ENCODE peak calls at places on chromosomes 2 and 18, in nine cellular contexts. B is endodermal cell, M is HCT116, W is GM12865, C is RWPE1, S is body of pancreas, Q is A549, H is AG09319, I is sigmoid colon. G is an unnamed sample.

GRCh38 chr2:1564506-1564905 is 151.2 kb downstream of the TPO start:
- DNase-seq in W (no peak), S (no peak), M (no peak), Q (no peak), I (peak; percentile 42), C (no peak), H (no peak), B (no peak), G (no peak)

GRCh38 chr2:198141726-198142125 is 337.3 kb downstream of the PLCL1 start:
- DNase-seq in C (no peak), B (no peak), H (no peak), W (no peak), Q (no peak), S (no peak), M (no peak), I (no peak), G (no peak)

GRCh38 chr2:88831792-88832248 is 140.3 kb downstream of the RPIA start:
- DNase-seq in S (peak; percentile 47), M (peak; percentile 42), C (no peak), H (no peak), B (peak; percentile 69), I (no peak), W (peak; percentile 80), Q (peak; percentile 66), G (no peak)

GRCh38 chr2:161426788-161427412 is 10.8 kb downstream of the TBR1 start:
- DNase-seq in S (no peak), C (no peak), M (no peak), Q (no peak), H (no peak), B (peak; percentile 72), I (no peak), W (no peak), G (no peak)

GRCh38 chr18:58769321-58769720 is 95.4 kb upstream of the ZNF532 start:
- DNase-seq in B (peak; percentile 22), H (no peak), I (no peak), S (no peak), W (no peak), M (no peak), Q (no peak), C (no peak), G (no peak)

GRCh38 chr18:25278415-25278814 is 73.6 kb downstream of the ZNF521 start:
- DNase-seq in S (no peak), H (no peak), B (no peak), C (no peak), M (no peak), W (no peak), I (no peak), Q (no peak), G (no peak)

GRCh38 chr2:101431486-101431885 is 43.4 kb downstream of the RFX8 start:
- DNase-seq in Q (no peak), B (no peak), S (no peak), C (no peak), W (no peak), M (no peak), I (no peak), H (no peak), G (no peak)

GRCh38 chr2:120034616-120035015 is 21.7 kb downstream of the EPB41L5 start:
- DNase-seq in H (no peak), M (no peak), S (no peak), C (no peak), W (no peak), Q (no peak), I (no peak), B (no peak), G (no peak)

GRCh38 chr2:17257194-17257909 is 260.9 kb downstream of the RAD51AP2 start:
- DNase-seq in Q (no peak), H (no peak), M (no peak), B (no peak), S (no peak), I (no peak), W (no peak), C (peak; percentile 33), G (no peak)

GRCh38 chr2:54454922-54455583 is 1.1 kb upstream of the SPTBN1 start:
- DNase-seq in C (no peak), M (no peak), Q (no peak), I (peak; percentile 76), S (peak; percentile 24), B (no peak), H (no peak), W (no peak), G (no peak)

GRCh38 chr2:232483923-232484627 is 3.6 kb downstream of the ECEL1 start:
- DNase-seq in Q (no peak), C (no peak), S (peak; percentile 7), H (no peak), B (peak; percentile 28), I (peak; percentile 53), M (no peak), W (no peak), G (no peak)

GRCh38 chr18:48032876-48033769 is 102.7 kb upstream of the SMAD2 start:
- DNase-seq in W (no peak), M (no peak), B (peak; percentile 39), H (no peak), S (no peak), Q (no peak), I (peak; percentile 20), C (no peak), G (no peak)

GRCh38 chr2:9914384-9915065 is 37.0 kb upstream of the GRHL1 start:
- DNase-seq in C (peak; percentile 78), Q (peak; percentile 77), S (no peak), I (no peak), B (no peak), H (no peak), M (peak; percentile 76), W (peak; percentile 89), G (no peak)

GRCh38 chr2:174344716-174345472 is 10.1 kb downstream of the SP9 start:
- DNase-seq in B (peak; percentile 63), M (peak; percentile 46), I (no peak), W (no peak), C (no peak), H (no peak), S (no peak), Q (peak; percentile 55), G (no peak)
- TF ChIP-seq CTCF in B (peak; percentile 74), M (peak; percentile 29), I (no peak), W (peak; percentile 7), C (peak; percentile 51), H (peak; percentile 32), S (peak; percentile 23), Q (peak; percentile 54), G (no peak)

DNA sequence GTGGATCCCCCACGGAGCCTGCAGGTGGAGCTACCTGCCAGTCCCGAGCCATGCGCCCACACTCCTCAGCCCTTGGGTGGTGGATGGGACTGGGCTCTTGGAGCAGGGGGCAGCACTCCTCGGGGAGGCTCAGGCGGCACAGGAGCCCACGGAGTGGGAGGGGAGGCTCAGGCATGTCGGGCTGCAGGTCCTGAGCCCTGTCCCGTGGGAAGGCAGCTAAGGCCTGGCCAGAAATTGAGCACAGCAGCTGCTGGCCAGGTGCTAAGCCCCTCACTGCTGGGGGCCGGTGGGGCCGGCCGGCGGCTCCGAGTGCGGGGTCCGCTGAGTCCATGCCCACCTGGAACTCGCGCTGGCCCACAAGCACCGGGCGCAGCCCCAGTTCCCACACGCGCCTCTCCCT is 91.7 kb upstream of the ACVR1 start:
- DNase-seq in Q (no peak), B (no peak), C (no peak), S (no peak), W (no peak), M (no peak), I (no peak), H (no peak), G (no peak)
- TF ChIP-seq CTCF in Q (no peak), B (no peak), C (no peak), S (no peak), W (no peak), M (no peak), I (no peak), H (no peak), G (no peak)

GRCh38 chr2:84858123-84858522 is 22.8 kb downstream of the TRABD2A start:
- DNase-seq in I (no peak), Q (no peak), S (no peak), M (no peak), W (no peak), B (peak; percentile 71), H (no peak), C (no peak), G (no peak)
- TF ChIP-seq CTCF in I (no peak), Q (no peak), S (no peak), M (no peak), W (peak; percentile 20), B (peak; percentile 75), H (peak; percentile 21), C (no peak), G (no peak)

DNA sequence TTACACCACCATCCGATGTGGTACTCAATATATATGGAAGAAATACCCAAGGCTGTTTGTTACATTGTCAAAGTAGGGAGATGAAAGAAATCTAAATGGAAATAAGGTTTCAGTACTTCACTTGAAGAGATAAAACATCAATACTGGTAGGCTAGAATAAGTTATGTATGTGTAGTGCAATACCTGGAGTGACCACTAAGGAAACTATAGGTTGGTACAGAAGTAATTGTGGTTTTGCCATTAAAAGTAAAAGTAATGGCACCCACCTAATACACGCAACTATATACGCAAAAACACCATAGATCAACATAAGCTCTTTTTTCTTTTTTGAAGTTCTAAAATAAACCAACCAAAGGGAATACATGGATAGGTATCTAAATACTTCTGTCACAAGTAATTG is 143.2 kb upstream of the KYNU start:
- DNase-seq in Q (no peak), H (no peak), C (no peak), W (no peak), B (no peak), M (no peak), I (no peak), S (no peak), G (no peak)
- TF ChIP-seq CTCF in Q (no peak), H (no peak), C (no peak), W (no peak), B (peak; percentile 47), M (peak; percentile 16), I (no peak), S (peak; percentile 33), G (no peak)

GRCh38 chr2:163644238-163644637 is 91.6 kb downstream of the FIGN start:
- DNase-seq in I (no peak), C (no peak), H (no peak), S (no peak), B (no peak), W (no peak), Q (no peak), M (no peak), G (no peak)
- TF ChIP-seq CTCF in I (no peak), C (no peak), H (no peak), S (no peak), B (peak; percentile 49), W (no peak), Q (no peak), M (no peak), G (no peak)

GRCh38 chr2:29238497-29238896 is 123.3 kb downstream of the CLIP4 start:
- DNase-seq in M (peak; percentile 26), S (peak; percentile 51), H (no peak), W (peak; percentile 41), B (peak; percentile 88), I (peak; percentile 13), Q (peak; percentile 65), C (peak; percentile 66), G (no peak)
- TF ChIP-seq CTCF in M (peak; percentile 91), S (peak; percentile 52), H (peak; percentile 67), W (peak; percentile 77), B (peak; percentile 90), I (peak; percentile 7), Q (peak; percentile 64), C (peak; percentile 11), G (no peak)

G was measured in omental fat pad.